ENCODE peak calls at places on chromosomes 1 and 21, in six cellular contexts. One of them, this sample, is unnamed.

GRCh38 chr1:34176830-34177613 is at the start of gene C1orf94:
- DNase-seq in heart right ventricle: no peak
- DNase-seq in heart left ventricle: no peak
- DNase-seq in left ventricle myocardium inferior: no peak
- DNase-seq in cardiac muscle cell: no peak
- DNase-seq in NB4: no peak
- DNase-seq in this sample: no peak

GRCh38 chr1:32247452-32247851 is 430 bp downstream of the FAM167B start:
- DNase-seq in heart right ventricle: peak
- DNase-seq in heart left ventricle: no peak
- DNase-seq in left ventricle myocardium inferior: peak
- DNase-seq in cardiac muscle cell: no peak
- DNase-seq in NB4: no peak
- DNase-seq in this sample: no peak

GRCh38 chr1:173429517-173430477 is 47.3 kb upstream of the PRDX6 start:
- DNase-seq in heart right ventricle: peak
- DNase-seq in heart left ventricle: peak
- DNase-seq in left ventricle myocardium inferior: peak
- DNase-seq in cardiac muscle cell: peak
- DNase-seq in NB4: peak
- DNase-seq in this sample: no peak

GRCh38 chr21:33761104-33762036 is 119.1 kb downstream of the ITSN1 start:
- DNase-seq in heart right ventricle: no peak
- DNase-seq in heart left ventricle: no peak
- DNase-seq in left ventricle myocardium inferior: no peak
- DNase-seq in cardiac muscle cell: peak
- DNase-seq in NB4: peak
- DNase-seq in this sample: no peak

GRCh38 chr1:4935807-4936206 is 281.4 kb downstream of the AJAP1 start:
- DNase-seq in heart right ventricle: no peak
- DNase-seq in heart left ventricle: no peak
- DNase-seq in left ventricle myocardium inferior: no peak
- DNase-seq in cardiac muscle cell: no peak
- DNase-seq in NB4: no peak
- DNase-seq in this sample: no peak

GRCh38 chr1:26021647-26022403 is at the start of gene EXTL1:
- DNase-seq in heart right ventricle: peak
- DNase-seq in heart left ventricle: peak
- DNase-seq in left ventricle myocardium inferior: peak
- DNase-seq in cardiac muscle cell: peak
- DNase-seq in NB4: peak
- DNase-seq in this sample: peak

GRCh38 chr1:174837386-174837785 is 162.4 kb upstream of the CACYBP start:
- DNase-seq in heart right ventricle: no peak
- DNase-seq in heart left ventricle: no peak
- DNase-seq in left ventricle myocardium inferior: no peak
- DNase-seq in cardiac muscle cell: no peak
- DNase-seq in NB4: no peak
- DNase-seq in this sample: no peak

GRCh38 chr1:201614262-201615015 is 75.5 kb downstream of the NAV1 start:
- DNase-seq in heart right ventricle: peak
- DNase-seq in heart left ventricle: peak
- DNase-seq in left ventricle myocardium inferior: peak
- DNase-seq in cardiac muscle cell: peak
- DNase-seq in NB4: peak
- DNase-seq in this sample: no peak

GRCh38 chr1:205072881-205073280 is 11.4 kb downstream of the TMEM81 start:
- DNase-seq in heart right ventricle: no peak
- DNase-seq in heart left ventricle: no peak
- DNase-seq in left ventricle myocardium inferior: no peak
- DNase-seq in cardiac muscle cell: no peak
- DNase-seq in NB4: no peak
- DNase-seq in this sample: no peak

GRCh38 chr1:113835686-113836290 is 23.5 kb upstream of the RSBN1 start:
- DNase-seq in heart right ventricle: no peak
- DNase-seq in heart left ventricle: no peak
- DNase-seq in left ventricle myocardium inferior: no peak
- DNase-seq in cardiac muscle cell: peak
- DNase-seq in NB4: peak
- DNase-seq in this sample: no peak

GRCh38 chr1:30374400-30375070 is 348.9 kb downstream of the MATN1 start:
- DNase-seq in heart right ventricle: no peak
- DNase-seq in heart left ventricle: no peak
- DNase-seq in left ventricle myocardium inferior: no peak
- DNase-seq in cardiac muscle cell: no peak
- DNase-seq in NB4: no peak
- DNase-seq in this sample: no peak

GRCh38 chr1:201444792-201445191 is 23.3 kb upstream of the TNNI1 start:
- DNase-seq in heart right ventricle: no peak
- DNase-seq in heart left ventricle: no peak
- DNase-seq in left ventricle myocardium inferior: no peak
- DNase-seq in cardiac muscle cell: no peak
- DNase-seq in NB4: peak
- DNase-seq in this sample: no peak

GRCh38 chr1:156052862-156053769 is 482 bp downstream of the UBQLN4 start:
- DNase-seq in heart right ventricle: peak
- DNase-seq in heart left ventricle: peak
- DNase-seq in left ventricle myocardium inferior: peak
- DNase-seq in cardiac muscle cell: peak
- DNase-seq in NB4: peak
- DNase-seq in this sample: no peak
- TF ChIP-seq CTCF in heart right ventricle: peak
- TF ChIP-seq CTCF in heart left ventricle: peak
- TF ChIP-seq CTCF in left ventricle myocardium inferior: peak
- TF ChIP-seq CTCF in cardiac muscle cell: peak
- TF ChIP-seq CTCF in NB4: peak
- TF ChIP-seq CTCF in this sample: peak

GRCh38 chr1:200272669-200273068 is 137.2 kb downstream of the ZNF281 start:
- DNase-seq in heart right ventricle: no peak
- DNase-seq in heart left ventricle: no peak
- DNase-seq in left ventricle myocardium inferior: no peak
- DNase-seq in cardiac muscle cell: no peak
- DNase-seq in NB4: no peak
- DNase-seq in this sample: no peak

GRCh38 chr1:200275415-200275814 is 134.4 kb downstream of the ZNF281 start:
- DNase-seq in heart right ventricle: no peak
- DNase-seq in heart left ventricle: no peak
- DNase-seq in left ventricle myocardium inferior: no peak
- DNase-seq in cardiac muscle cell: no peak
- DNase-seq in NB4: no peak
- DNase-seq in this sample: no peak

GRCh38 chr1:200274121-200274520 is 135.7 kb downstream of the ZNF281 start:
- DNase-seq in heart right ventricle: no peak
- DNase-seq in heart left ventricle: no peak
- DNase-seq in left ventricle myocardium inferior: no peak
- DNase-seq in cardiac muscle cell: no peak
- DNase-seq in NB4: no peak
- DNase-seq in this sample: no peak

GRCh38 chr1:200273305-200273704 is 136.5 kb downstream of the ZNF281 start:
- DNase-seq in heart right ventricle: no peak
- DNase-seq in heart left ventricle: no peak
- DNase-seq in left ventricle myocardium inferior: no peak
- DNase-seq in cardiac muscle cell: no peak
- DNase-seq in NB4: no peak
- DNase-seq in this sample: no peak

DNA sequence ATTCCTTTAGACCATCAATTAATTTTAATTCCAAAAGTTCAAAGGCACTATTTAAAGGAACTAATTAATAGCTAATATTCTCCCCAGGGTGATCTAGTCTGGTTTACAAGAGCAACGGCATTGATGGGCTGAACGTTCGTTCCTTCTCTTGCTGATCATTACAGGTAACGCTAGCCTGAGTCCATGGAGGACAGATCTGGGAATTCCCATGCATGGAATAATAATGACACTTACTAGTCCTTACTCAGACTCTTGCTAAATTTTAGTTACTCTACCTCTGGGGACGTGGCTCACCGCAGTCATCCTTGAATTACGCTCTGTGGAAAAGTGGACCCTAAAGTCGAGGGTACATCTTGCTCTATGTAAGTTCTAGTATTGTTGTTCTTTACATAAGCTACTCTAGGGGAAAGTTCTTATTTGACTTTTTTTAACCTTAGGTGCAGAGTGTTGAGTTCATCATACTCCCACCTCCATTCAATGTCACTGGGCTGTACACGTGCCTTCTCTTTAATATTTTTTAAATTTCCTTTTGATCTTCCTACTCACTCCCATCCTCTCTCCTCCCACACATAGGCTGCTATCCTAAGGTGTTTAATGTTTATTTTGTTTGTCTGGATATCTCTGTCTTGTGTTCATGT is 133.9 kb downstream of the ZNF281 start:
- DNase-seq in heart right ventricle: no peak
- DNase-seq in heart left ventricle: no peak
- DNase-seq in left ventricle myocardium inferior: no peak
- DNase-seq in cardiac muscle cell: no peak
- DNase-seq in NB4: no peak
- DNase-seq in this sample: no peak
- TF ChIP-seq CTCF in heart right ventricle: no peak
- TF ChIP-seq CTCF in heart left ventricle: no peak
- TF ChIP-seq CTCF in left ventricle myocardium inferior: no peak
- TF ChIP-seq CTCF in cardiac muscle cell: no peak
- TF ChIP-seq CTCF in NB4: no peak
- TF ChIP-seq CTCF in this sample: no peak

GRCh38 chr1:91784616-91785015 is 101.3 kb downstream of the TGFBR3 start:
- DNase-seq in heart right ventricle: no peak
- DNase-seq in heart left ventricle: no peak
- DNase-seq in left ventricle myocardium inferior: no peak
- DNase-seq in cardiac muscle cell: no peak
- DNase-seq in NB4: no peak
- DNase-seq in this sample: no peak
- TF ChIP-seq CTCF in heart right ventricle: no peak
- TF ChIP-seq CTCF in heart left ventricle: no peak
- TF ChIP-seq CTCF in left ventricle myocardium inferior: no peak
- TF ChIP-seq CTCF in cardiac muscle cell: no peak
- TF ChIP-seq CTCF in NB4: no peak
- TF ChIP-seq CTCF in this sample: no peak

GRCh38 chr1:53430256-53430655 is 28.9 kb upstream of the DMRTB1 start:
- DNase-seq in heart right ventricle: no peak
- DNase-seq in heart left ventricle: no peak
- DNase-seq in left ventricle myocardium inferior: no peak
- DNase-seq in cardiac muscle cell: no peak
- DNase-seq in NB4: no peak
- DNase-seq in this sample: no peak
- TF ChIP-seq CTCF in heart right ventricle: no peak
- TF ChIP-seq CTCF in heart left ventricle: no peak
- TF ChIP-seq CTCF in left ventricle myocardium inferior: no peak
- TF ChIP-seq CTCF in cardiac muscle cell: no peak
- TF ChIP-seq CTCF in NB4: no peak
- TF ChIP-seq CTCF in this sample: peak

GRCh38 chr21:45863751-45864150 is 117.8 kb upstream of the COL6A1 start:
- DNase-seq in heart right ventricle: no peak
- DNase-seq in heart left ventricle: no peak
- DNase-seq in left ventricle myocardium inferior: no peak
- DNase-seq in cardiac muscle cell: no peak
- DNase-seq in NB4: no peak
- DNase-seq in this sample: no peak
- TF ChIP-seq CTCF in heart right ventricle: no peak
- TF ChIP-seq CTCF in heart left ventricle: no peak
- TF ChIP-seq CTCF in left ventricle myocardium inferior: no peak
- TF ChIP-seq CTCF in cardiac muscle cell: no peak
- TF ChIP-seq CTCF in NB4: no peak
- TF ChIP-seq CTCF in this sample: no peak

DNA sequence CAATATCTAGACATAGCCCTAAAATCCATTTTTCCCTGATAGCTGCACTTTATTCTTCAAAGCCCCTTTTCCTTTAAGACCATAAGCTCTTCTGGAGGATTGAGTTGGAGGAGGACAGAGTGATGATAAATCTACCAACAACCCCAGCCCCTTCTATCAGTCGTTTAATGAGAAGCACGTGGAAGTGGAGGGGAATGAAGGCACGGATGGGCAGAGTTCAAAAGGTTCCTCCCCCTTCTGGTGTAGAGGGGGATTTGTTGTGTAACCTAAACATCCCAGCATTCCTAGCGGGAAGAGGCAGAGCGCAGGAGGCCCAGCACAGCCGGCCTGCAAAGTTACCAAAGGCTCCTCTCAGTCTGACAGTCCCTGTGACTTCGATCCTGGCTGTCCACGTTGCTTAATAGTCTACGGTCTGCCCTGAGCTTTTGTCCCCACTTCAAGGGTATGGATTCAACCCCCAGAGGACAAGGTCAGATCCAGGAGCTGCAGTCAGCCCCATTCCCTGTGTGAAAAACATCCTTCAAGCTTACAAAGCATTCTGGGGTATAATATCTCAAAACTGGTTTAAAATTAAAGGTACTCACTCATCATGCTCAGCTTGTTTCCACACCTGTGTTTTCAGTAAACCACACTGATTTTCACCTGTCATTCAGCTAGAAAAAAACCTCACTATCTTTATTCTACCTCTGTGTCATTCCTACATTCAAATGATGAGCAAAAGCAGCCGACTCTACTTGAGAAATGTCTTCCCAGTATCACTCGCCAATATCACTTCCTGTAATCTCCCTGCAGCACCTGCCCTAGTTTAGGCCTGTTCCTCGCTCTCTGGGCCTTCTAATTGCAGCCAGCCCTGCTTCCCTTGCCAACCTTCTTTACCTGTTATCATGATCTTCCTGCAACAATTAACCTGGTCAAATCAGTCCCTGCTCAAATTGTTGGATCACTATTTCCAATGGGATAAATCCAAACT is 117.9 kb downstream of the PLPP3 start:
- DNase-seq in heart right ventricle: no peak
- DNase-seq in heart left ventricle: no peak
- DNase-seq in left ventricle myocardium inferior: no peak
- DNase-seq in cardiac muscle cell: peak
- DNase-seq in NB4: no peak
- DNase-seq in this sample: no peak
- TF ChIP-seq CTCF in heart right ventricle: no peak
- TF ChIP-seq CTCF in heart left ventricle: no peak
- TF ChIP-seq CTCF in left ventricle myocardium inferior: no peak
- TF ChIP-seq CTCF in cardiac muscle cell: no peak
- TF ChIP-seq CTCF in NB4: no peak
- TF ChIP-seq CTCF in this sample: no peak

DNA sequence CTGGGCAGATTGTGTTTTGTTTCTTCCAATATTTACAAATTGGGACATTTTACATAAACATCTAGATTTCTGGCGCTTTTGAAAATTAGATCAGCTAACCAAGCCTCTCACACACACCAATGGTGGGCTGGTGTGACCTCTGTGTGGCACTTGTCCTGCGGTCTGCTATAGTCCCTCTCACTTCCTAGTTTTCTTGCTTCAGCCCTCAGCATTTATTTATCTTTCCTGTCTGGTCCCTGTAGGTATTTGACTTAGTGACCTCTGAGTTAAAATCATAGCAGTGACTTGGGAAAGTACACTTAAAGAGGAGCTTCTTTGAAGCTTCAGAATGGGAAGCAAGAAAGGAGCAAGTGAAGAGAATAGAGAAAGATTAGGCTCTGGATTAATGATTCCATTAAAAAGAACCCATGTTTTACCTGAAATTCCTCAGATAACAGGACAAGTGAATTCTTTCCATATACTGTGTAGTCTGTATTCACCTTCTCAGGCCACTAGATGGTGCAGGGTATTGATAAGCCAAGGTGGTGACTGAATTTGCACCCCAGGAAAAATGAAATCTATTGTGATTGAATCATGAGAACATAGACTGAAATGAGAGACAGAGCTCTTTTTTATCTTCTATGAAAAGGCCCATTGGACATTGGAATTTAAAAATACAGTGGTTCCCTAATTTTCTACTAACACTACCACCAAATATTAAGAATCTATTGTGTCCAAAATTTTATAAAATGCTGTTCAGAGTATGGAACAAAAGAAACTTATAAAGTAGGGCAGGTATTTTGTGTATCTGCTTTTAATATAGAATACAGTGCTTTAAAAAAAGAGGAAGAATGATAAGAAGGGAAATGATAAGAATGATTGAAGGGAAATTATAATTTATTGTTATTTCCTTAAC is 7.1 kb upstream of the DIPK1A start:
- DNase-seq in heart right ventricle: no peak
- DNase-seq in heart left ventricle: no peak
- DNase-seq in left ventricle myocardium inferior: no peak
- DNase-seq in cardiac muscle cell: no peak
- DNase-seq in NB4: peak
- DNase-seq in this sample: no peak
- TF ChIP-seq CTCF in heart right ventricle: peak
- TF ChIP-seq CTCF in heart left ventricle: peak
- TF ChIP-seq CTCF in left ventricle myocardium inferior: peak
- TF ChIP-seq CTCF in cardiac muscle cell: peak
- TF ChIP-seq CTCF in NB4: peak
- TF ChIP-seq CTCF in this sample: peak